ENCODE peak calls at places on chromosome 2, in nine cellular contexts. X is IMR-90, Y is NB4, M is HCT116, L is heart left ventricle, C is breast epithelium, G is K562, Z is A549, F is spleen. T is an unnamed sample.

GRCh38 chr2:38407111-38407682 is 30.1 kb upstream of the ATL2 start:
- DNase-seq in X (no peak), Y (peak), M (no peak), L (peak), C (peak), G (no peak), Z (no peak), F (peak), T (peak)

GRCh38 chr2:50346104-50346503 is 685.8 kb downstream of the NRXN1 start:
- DNase-seq in X (no peak), Y (no peak), M (no peak), L (no peak), C (no peak), G (no peak), Z (no peak), F (peak), T (no peak)

GRCh38 chr2:172878260-172878659 is 142.6 kb downstream of the RAPGEF4 start:
- DNase-seq in X (peak), Y (no peak), M (no peak), L (no peak), C (no peak), G (no peak), Z (no peak), F (no peak), T (no peak)

GRCh38 chr2:29119211-29119610 is 4.0 kb downstream of the CLIP4 start:
- DNase-seq in X (no peak), Y (no peak), M (no peak), L (no peak), C (no peak), G (no peak), Z (no peak), F (no peak), T (no peak)

GRCh38 chr2:135258193-135258592 is 206.1 kb downstream of the RAB3GAP1 start:
- DNase-seq in X (no peak), Y (peak), M (no peak), L (no peak), C (no peak), G (no peak), Z (no peak), F (no peak), T (no peak)

GRCh38 chr2:85423525-85423924 is 5.0 kb downstream of the SH2D6 start:
- DNase-seq in X (no peak), Y (peak), M (no peak), L (no peak), C (no peak), G (no peak), Z (no peak), F (no peak), T (no peak)

GRCh38 chr2:99708231-99708630 is 218.4 kb upstream of the REV1 start:
- DNase-seq in X (no peak), Y (no peak), M (no peak), L (peak), C (peak), G (no peak), Z (no peak), F (no peak), T (peak)

GRCh38 chr2:64214281-64215115 is 70.3 kb upstream of the PELI1 start:
- DNase-seq in X (no peak), Y (no peak), M (no peak), L (no peak), C (no peak), G (peak), Z (no peak), F (no peak), T (no peak)

GRCh38 chr2:196823750-196824149 is 14.6 kb upstream of the C2orf66 start:
- DNase-seq in X (peak), Y (peak), M (no peak), L (no peak), C (no peak), G (no peak), Z (peak), F (no peak), T (no peak)

GRCh38 chr2:119255760-119256573 is 32.3 kb downstream of the STEAP3 start:
- DNase-seq in X (peak), Y (peak), M (peak), L (no peak), C (no peak), G (no peak), Z (peak), F (no peak), T (peak)

GRCh38 chr2:241033346-241033987 is 35.0 kb downstream of the SNED1 start:
- DNase-seq in X (no peak), Y (no peak), M (no peak), L (no peak), C (peak), G (no peak), Z (no peak), F (no peak), T (peak)

GRCh38 chr2:31469648-31470047 is 55.1 kb upstream of the XDH start:
- DNase-seq in X (no peak), Y (no peak), M (no peak), L (no peak), C (no peak), G (no peak), Z (no peak), F (no peak), T (no peak)

GRCh38 chr2:105055613-105056012 is 17.7 kb downstream of the MRPS9 start:
- DNase-seq in X (no peak), Y (no peak), M (no peak), L (no peak), C (no peak), G (no peak), Z (no peak), F (no peak), T (no peak)

GRCh38 chr2:209694748-209695147 is 76.9 kb upstream of the UNC80 start:
- DNase-seq in X (no peak), Y (no peak), M (no peak), L (no peak), C (no peak), G (no peak), Z (no peak), F (no peak), T (no peak)

GRCh38 chr2:43346619-43347018 is 120.2 kb upstream of the ZFP36L2 start:
- DNase-seq in X (no peak), Y (no peak), M (no peak), L (no peak), C (no peak), G (no peak), Z (no peak), F (no peak), T (peak)

GRCh38 chr2:43344911-43345373 is 118.5 kb upstream of the ZFP36L2 start:
- DNase-seq in X (peak), Y (no peak), M (no peak), L (no peak), C (no peak), G (peak), Z (no peak), F (no peak), T (no peak)

GRCh38 chr2:43343573-43344304 is 117.3 kb upstream of the ZFP36L2 start:
- DNase-seq in X (peak), Y (no peak), M (no peak), L (peak), C (peak), G (no peak), Z (no peak), F (no peak), T (peak)

GRCh38 chr2:43345872-43346271 is 119.5 kb upstream of the ZFP36L2 start:
- DNase-seq in X (no peak), Y (no peak), M (no peak), L (no peak), C (no peak), G (no peak), Z (no peak), F (no peak), T (peak)

DNA sequence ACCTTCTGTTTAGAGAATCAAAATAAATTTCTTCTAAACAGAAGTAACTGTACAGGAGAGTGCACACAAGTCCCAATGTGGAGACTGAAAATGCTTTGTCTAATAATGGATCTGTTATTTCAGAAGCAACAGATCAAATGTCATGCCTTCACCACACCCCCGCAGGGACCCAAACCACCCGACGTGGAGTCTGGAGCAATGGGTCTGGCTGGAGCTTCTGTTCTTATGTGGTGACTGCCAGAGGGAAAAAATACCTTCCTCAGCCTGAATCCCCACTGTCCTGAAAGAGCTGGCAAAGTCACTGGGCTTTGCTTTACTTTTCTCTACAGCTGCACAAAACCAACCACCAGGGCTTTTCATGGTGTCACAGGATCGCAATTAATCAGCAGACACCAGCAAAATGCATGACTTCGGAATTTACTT is 119.0 kb upstream of the ZFP36L2 start:
- DNase-seq in X (no peak), Y (no peak), M (no peak), L (peak), C (peak), G (peak), Z (no peak), F (no peak), T (peak)
- TF ChIP-seq CTCF in X (no peak), Y (no peak), M (no peak), L (no peak), C (peak), G (no peak), Z (no peak), F (no peak), T (no peak)

GRCh38 chr2:151261240-151261976 is at the start of gene RBM43:
- DNase-seq in X (peak), Y (peak), M (peak), L (peak), C (peak), G (peak), Z (peak), F (peak), T (peak)
- TF ChIP-seq POLR2A in X (peak), Y (peak), M (no peak), L (peak), C (no peak), G (peak), Z (peak), F (peak), T (peak)

GRCh38 chr2:144379891-144380311 is 140.0 kb downstream of the ZEB2 start:
- DNase-seq in X (no peak), Y (no peak), M (no peak), L (peak), C (no peak), G (no peak), Z (no peak), F (peak), T (no peak)
- H3K4me3 ChIP-seq in X (no peak), Y (no peak), M (no peak), L (peak), C (no peak), G (no peak), Z (no peak), F (no peak), T (no peak)

GRCh38 chr2:229708335-229708734 is 6.0 kb downstream of the DNER start:
- DNase-seq in X (no peak), Y (no peak), M (no peak), L (no peak), C (no peak), G (no peak), Z (no peak), F (no peak), T (no peak)

GRCh38 chr2:229714080-229714735 is at the start of gene DNER:
- DNase-seq in X (no peak), Y (peak), M (no peak), L (no peak), C (no peak), G (peak), Z (peak), F (peak), T (no peak)

GRCh38 chr2:229714736-229715541 is 584 bp upstream of the DNER start:
- DNase-seq in X (peak), Y (peak), M (no peak), L (peak), C (no peak), G (peak), Z (peak), F (peak), T (no peak)

GRCh38 chr2:229713371-229714079 is 830 bp downstream of the DNER start:
- DNase-seq in X (no peak), Y (no peak), M (no peak), L (no peak), C (no peak), G (no peak), Z (peak), F (no peak), T (no peak)

GRCh38 chr2:229712125-229712524 is 2.2 kb downstream of the DNER start:
- DNase-seq in X (peak), Y (no peak), M (no peak), L (no peak), C (no peak), G (no peak), Z (no peak), F (no peak), T (no peak)
- TF ChIP-seq CTCF in X (peak), Y (no peak), M (peak), L (no peak), C (no peak), G (no peak), Z (peak), F (no peak), T (no peak)

GRCh38 chr2:98487806-98488189 is 43.1 kb downstream of the INPP4A start:
- DNase-seq in X (peak), Y (peak), M (peak), L (no peak), C (no peak), G (peak), Z (peak), F (peak), T (peak)

GRCh38 chr2:98487101-98487805 is 42.6 kb downstream of the INPP4A start:
- DNase-seq in X (no peak), Y (no peak), M (no peak), L (no peak), C (no peak), G (no peak), Z (no peak), F (peak), T (no peak)

GRCh38 chr2:98484652-98485452 is 40.2 kb downstream of the INPP4A start:
- DNase-seq in X (no peak), Y (no peak), M (no peak), L (no peak), C (no peak), G (no peak), Z (no peak), F (peak), T (peak)

GRCh38 chr2:98485453-98485755 is 40.7 kb downstream of the INPP4A start:
- DNase-seq in X (no peak), Y (no peak), M (no peak), L (no peak), C (no peak), G (no peak), Z (no peak), F (peak), T (no peak)

DNA sequence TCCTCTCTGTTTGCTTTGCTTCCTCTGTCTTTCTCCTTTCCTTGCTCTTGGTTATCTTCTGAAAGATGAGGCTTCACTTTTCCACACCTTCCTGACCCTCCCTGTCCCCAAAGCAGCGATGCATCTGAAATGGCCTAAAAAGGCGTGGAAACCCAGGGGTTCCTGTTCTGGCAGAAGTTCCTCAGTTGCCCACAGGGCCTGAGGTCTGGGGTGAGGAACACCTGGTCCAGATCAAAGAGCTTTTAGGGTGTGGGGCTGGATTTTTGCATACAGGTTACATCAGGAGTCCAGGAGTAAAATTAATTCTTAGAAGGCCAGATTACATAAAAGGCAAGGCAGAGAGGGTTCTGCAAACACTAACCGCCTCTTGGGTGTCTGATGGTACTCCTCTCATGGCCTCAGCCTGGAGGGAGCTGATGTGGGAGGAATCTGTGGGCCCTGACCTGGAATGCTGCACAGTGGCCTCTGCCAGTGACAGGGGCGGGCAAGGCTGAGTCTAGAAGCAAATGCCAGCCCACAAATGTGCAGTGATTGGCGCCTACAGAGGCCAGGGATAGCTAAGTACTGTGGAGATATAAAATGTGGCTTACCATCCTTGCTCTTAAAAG is 41.8 kb downstream of the INPP4A start:
- DNase-seq in X (no peak), Y (no peak), M (no peak), L (no peak), C (no peak), G (no peak), Z (no peak), F (peak), T (no peak)
- TF ChIP-seq POLR2A in X (no peak), Y (no peak), M (no peak), L (no peak), C (no peak), G (no peak), Z (no peak), F (no peak), T (no peak)

DNA sequence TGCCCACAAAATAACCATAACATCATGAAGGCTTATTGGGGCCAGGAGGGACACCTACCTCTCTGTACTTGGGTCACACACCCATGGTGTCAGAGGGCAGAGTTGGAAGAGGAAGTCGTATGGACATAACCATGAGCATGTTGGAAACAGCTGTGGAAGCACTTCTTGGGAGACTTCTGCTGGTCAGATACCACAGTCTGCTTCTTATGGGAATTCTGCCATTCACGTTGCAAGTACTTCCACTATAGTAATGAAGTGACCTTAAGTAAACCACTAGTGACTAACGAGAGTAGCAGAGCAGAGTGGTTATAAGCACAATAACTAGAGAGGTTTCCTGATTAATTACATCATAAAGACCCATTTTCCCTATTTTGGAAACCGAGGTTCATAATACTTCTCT is 61.1 kb upstream of the TFPI start:
- DNase-seq in X (no peak), Y (no peak), M (no peak), L (no peak), C (no peak), G (no peak), Z (no peak), F (no peak), T (no peak)
- H3K4me3 ChIP-seq in X (no peak), Y (no peak), M (no peak), L (no peak), C (no peak), G (no peak), Z (no peak), F (no peak), T (no peak)

GRCh38 chr2:207506426-207506825 is 23.3 kb upstream of the CREB1 start:
- DNase-seq in X (no peak), Y (no peak), M (no peak), L (no peak), C (no peak), G (no peak), Z (no peak), F (no peak), T (no peak)

GRCh38 chr2:207505728-207506127 is 24.0 kb upstream of the CREB1 start:
- DNase-seq in X (peak), Y (peak), M (no peak), L (no peak), C (no peak), G (no peak), Z (peak), F (no peak), T (no peak)

GRCh38 chr2:207505180-207505579 is 24.6 kb upstream of the CREB1 start:
- DNase-seq in X (no peak), Y (no peak), M (no peak), L (no peak), C (no peak), G (no peak), Z (no peak), F (no peak), T (no peak)

GRCh38 chr2:207503234-207503633 is 26.5 kb upstream of the CREB1 start:
- DNase-seq in X (no peak), Y (peak), M (no peak), L (peak), C (no peak), G (peak), Z (no peak), F (no peak), T (no peak)

DNA sequence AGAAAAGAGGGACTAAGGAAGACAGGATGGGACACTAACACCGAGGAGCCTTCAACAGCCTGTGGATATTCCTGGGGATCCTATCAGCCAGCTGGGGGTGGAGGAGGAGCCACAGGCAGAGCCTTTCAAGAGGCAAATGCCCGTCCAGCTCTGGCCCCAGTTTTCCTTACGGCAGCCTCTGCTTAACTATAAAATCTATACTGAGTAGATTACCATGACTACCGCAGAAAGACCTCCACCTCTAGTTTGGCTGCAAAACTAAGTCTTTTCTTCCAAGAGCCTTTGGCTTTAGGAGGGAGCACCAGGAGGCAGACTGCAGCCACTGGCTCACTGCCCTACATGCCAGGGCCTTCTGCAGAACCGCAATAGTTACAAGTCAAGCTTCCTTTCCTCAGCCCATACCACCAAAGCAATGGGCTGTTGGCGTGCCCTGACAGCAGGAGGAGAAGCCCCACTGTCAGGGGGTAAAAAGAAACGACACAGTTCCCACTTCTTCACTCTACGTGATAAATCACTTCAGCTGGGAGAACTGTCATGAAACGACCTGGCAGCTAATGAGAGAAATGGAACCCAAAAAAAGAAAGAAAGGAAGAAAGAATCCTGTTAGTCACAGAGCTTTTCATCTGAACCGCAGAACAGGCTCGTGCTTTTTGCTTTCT is 25.1 kb upstream of the CREB1 start:
- DNase-seq in X (peak), Y (no peak), M (no peak), L (peak), C (no peak), G (no peak), Z (no peak), F (no peak), T (no peak)
- TF ChIP-seq CTCF in X (no peak), Y (no peak), M (no peak), L (no peak), C (no peak), G (no peak), Z (no peak), F (no peak), T (no peak)

GRCh38 chr2:26504002-26504401 is 26.1 kb upstream of the OTOF start:
- DNase-seq in X (no peak), Y (no peak), M (no peak), L (peak), C (no peak), G (no peak), Z (no peak), F (peak), T (no peak)

GRCh38 chr2:26509141-26509540 is 31.2 kb upstream of the OTOF start:
- DNase-seq in X (no peak), Y (no peak), M (no peak), L (no peak), C (no peak), G (no peak), Z (no peak), F (peak), T (no peak)

GRCh38 chr2:26506279-26506678 is 28.4 kb upstream of the OTOF start:
- DNase-seq in X (no peak), Y (no peak), M (no peak), L (no peak), C (no peak), G (no peak), Z (no peak), F (peak), T (no peak)

GRCh38 chr2:26500406-26500805 is 22.5 kb upstream of the OTOF start:
- DNase-seq in X (no peak), Y (no peak), M (no peak), L (no peak), C (no peak), G (no peak), Z (no peak), F (no peak), T (no peak)

GRCh38 chr2:26503238-26503880 is 25.4 kb upstream of the OTOF start:
- DNase-seq in X (peak), Y (peak), M (peak), L (peak), C (peak), G (peak), Z (peak), F (peak), T (peak)
- TF ChIP-seq POLR2A in X (no peak), Y (no peak), M (no peak), L (no peak), C (no peak), G (peak), Z (peak), F (no peak), T (no peak)